ENCODE peak calls at places on chromosome 5, in seven cellular contexts. One of them, this sample, is unnamed. For H3K4me1, the result is how much of the 10 kb centered on the place peaks cover.

GRCh38 chr5:20050262-20050661 is 62.3 kb upstream of the CDH18 start:
- DNase-seq in neural progenitor cell: no peak
- DNase-seq in BE2C: no peak
- DNase-seq in stomach: no peak
- DNase-seq in DND-41: no peak
- DNase-seq in astrocyte: no peak
- DNase-seq in right cardiac atrium: no peak
- DNase-seq in this sample: no peak

GRCh38 chr5:86447362-86447761 is 170.4 kb upstream of the COX7C start:
- DNase-seq in DND-41: no peak
- DNase-seq in BE2C: no peak
- DNase-seq in astrocyte: no peak
- DNase-seq in stomach: no peak
- DNase-seq in neural progenitor cell: no peak
- DNase-seq in right cardiac atrium: no peak
- DNase-seq in this sample: no peak

GRCh38 chr5:219492-219891 is 1.4 kb downstream of the SDHA start:
- DNase-seq in BE2C: no peak
- DNase-seq in neural progenitor cell: peak
- DNase-seq in right cardiac atrium: no peak
- DNase-seq in stomach: no peak
- DNase-seq in astrocyte: peak
- DNase-seq in DND-41: peak
- DNase-seq in this sample: no peak

GRCh38 chr5:53429706-53430105 is 50.7 kb upstream of the FST start:
- DNase-seq in astrocyte: peak
- DNase-seq in DND-41: no peak
- DNase-seq in neural progenitor cell: no peak
- DNase-seq in right cardiac atrium: no peak
- DNase-seq in stomach: no peak
- DNase-seq in BE2C: no peak
- DNase-seq in this sample: no peak

GRCh38 chr5:30100148-30100547 is 1093.3 kb upstream of the CDH6 start:
- DNase-seq in astrocyte: peak
- DNase-seq in right cardiac atrium: no peak
- DNase-seq in BE2C: no peak
- DNase-seq in neural progenitor cell: no peak
- DNase-seq in DND-41: no peak
- DNase-seq in stomach: no peak
- DNase-seq in this sample: no peak

GRCh38 chr5:144156767-144157171 is 13.7 kb downstream of the YIPF5 start:
- DNase-seq in right cardiac atrium: no peak
- DNase-seq in stomach: no peak
- DNase-seq in BE2C: no peak
- DNase-seq in astrocyte: no peak
- DNase-seq in DND-41: no peak
- DNase-seq in neural progenitor cell: no peak
- DNase-seq in this sample: no peak

GRCh38 chr5:52740007-52740406 is 47.7 kb upstream of the ITGA1 start:
- DNase-seq in DND-41: no peak
- DNase-seq in stomach: no peak
- DNase-seq in BE2C: peak
- DNase-seq in neural progenitor cell: no peak
- DNase-seq in astrocyte: no peak
- DNase-seq in right cardiac atrium: no peak
- DNase-seq in this sample: no peak

GRCh38 chr5:59487068-59487686 is 406.3 kb downstream of the PDE4D start:
- DNase-seq in BE2C: no peak
- DNase-seq in right cardiac atrium: no peak
- DNase-seq in DND-41: no peak
- DNase-seq in neural progenitor cell: no peak
- DNase-seq in stomach: no peak
- DNase-seq in astrocyte: no peak
- DNase-seq in this sample: no peak

GRCh38 chr5:111379391-111379816 is 132.9 kb downstream of the STARD4 start:
- DNase-seq in BE2C: peak
- DNase-seq in stomach: no peak
- DNase-seq in DND-41: no peak
- DNase-seq in neural progenitor cell: no peak
- DNase-seq in right cardiac atrium: no peak
- DNase-seq in astrocyte: peak
- DNase-seq in this sample: no peak

GRCh38 chr5:54764691-54765090 is 220.7 kb downstream of the ESM1 start:
- DNase-seq in neural progenitor cell: no peak
- DNase-seq in stomach: no peak
- DNase-seq in DND-41: no peak
- DNase-seq in right cardiac atrium: no peak
- DNase-seq in astrocyte: no peak
- DNase-seq in BE2C: no peak
- DNase-seq in this sample: no peak

GRCh38 chr5:119255571-119256356 is 100.1 kb upstream of the TNFAIP8 start:
- DNase-seq in stomach: no peak
- DNase-seq in right cardiac atrium: no peak
- DNase-seq in neural progenitor cell: no peak
- DNase-seq in DND-41: no peak
- DNase-seq in astrocyte: no peak
- DNase-seq in BE2C: peak
- DNase-seq in this sample: no peak

GRCh38 chr5:181205735-181206401 is 872 bp upstream of the TRIM7 start:
- DNase-seq in BE2C: no peak
- DNase-seq in neural progenitor cell: peak
- DNase-seq in astrocyte: peak
- DNase-seq in right cardiac atrium: peak
- DNase-seq in stomach: no peak
- DNase-seq in DND-41: no peak
- DNase-seq in this sample: no peak

GRCh38 chr5:133256276-133256675 is 204.5 kb downstream of the HSPA4 start:
- DNase-seq in right cardiac atrium: no peak
- DNase-seq in BE2C: no peak
- DNase-seq in astrocyte: no peak
- DNase-seq in stomach: no peak
- DNase-seq in DND-41: no peak
- DNase-seq in neural progenitor cell: no peak
- DNase-seq in this sample: no peak

GRCh38 chr5:139291051-139291450 is 2.5 kb upstream of the MATR3 start:
- DNase-seq in right cardiac atrium: no peak
- DNase-seq in DND-41: no peak
- DNase-seq in stomach: no peak
- DNase-seq in BE2C: no peak
- DNase-seq in neural progenitor cell: no peak
- DNase-seq in astrocyte: no peak
- DNase-seq in this sample: no peak

GRCh38 chr5:53031695-53032096 is 42.5 kb downstream of the ITGA2 start:
- DNase-seq in neural progenitor cell: no peak
- DNase-seq in astrocyte: peak
- DNase-seq in BE2C: no peak
- DNase-seq in stomach: no peak
- DNase-seq in DND-41: peak
- DNase-seq in right cardiac atrium: no peak
- DNase-seq in this sample: no peak

GRCh38 chr5:4947106-4947505 is 193.0 kb upstream of the ADAMTS16 start:
- DNase-seq in BE2C: no peak
- DNase-seq in right cardiac atrium: no peak
- DNase-seq in neural progenitor cell: no peak
- DNase-seq in DND-41: no peak
- DNase-seq in astrocyte: no peak
- DNase-seq in stomach: no peak
- DNase-seq in this sample: no peak

GRCh38 chr5:150142800-150143724 is 12.6 kb downstream of the PDGFRB start:
- DNase-seq in DND-41: no peak
- DNase-seq in stomach: no peak
- DNase-seq in astrocyte: peak
- DNase-seq in BE2C: peak
- DNase-seq in neural progenitor cell: no peak
- DNase-seq in right cardiac atrium: peak
- DNase-seq in this sample: peak

DNA sequence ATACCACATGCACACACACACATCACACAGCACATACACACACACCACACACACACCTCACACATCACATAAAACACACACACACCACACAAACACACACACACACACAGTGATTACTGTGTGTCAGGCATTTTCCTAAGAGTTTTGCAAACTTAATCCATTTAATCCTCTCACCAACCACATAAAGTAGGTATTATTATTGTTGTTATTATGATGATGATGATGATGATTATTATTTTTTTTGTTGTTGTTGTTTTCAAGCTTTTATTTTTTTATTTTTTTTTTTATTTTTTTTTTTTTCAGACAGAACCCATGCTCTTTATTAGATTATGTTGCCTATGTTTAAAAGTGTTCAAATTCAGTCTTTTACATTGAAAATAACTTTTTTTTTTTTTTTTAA is 31.5 kb downstream of the JADE2 start:
- DNase-seq in astrocyte: no peak
- DNase-seq in right cardiac atrium: no peak
- DNase-seq in stomach: no peak
- DNase-seq in BE2C: no peak
- DNase-seq in neural progenitor cell: no peak
- DNase-seq in DND-41: no peak
- DNase-seq in this sample: no peak
- H3K4me1 ChIP-seq in astrocyte: under half
- H3K4me1 ChIP-seq in right cardiac atrium: under half
- H3K4me1 ChIP-seq in stomach: half or more
- H3K4me1 ChIP-seq in BE2C: under half
- H3K4me1 ChIP-seq in neural progenitor cell: under half
- H3K4me1 ChIP-seq in DND-41: under half
- H3K4me1 ChIP-seq in this sample: under half

GRCh38 chr5:88883059-88883565 is at the start of gene MEF2C:
- DNase-seq in right cardiac atrium: peak
- DNase-seq in BE2C: peak
- DNase-seq in stomach: peak
- DNase-seq in DND-41: no peak
- DNase-seq in neural progenitor cell: peak
- DNase-seq in astrocyte: peak
- DNase-seq in this sample: peak
- H3K4me1 ChIP-seq in right cardiac atrium: under half
- H3K4me1 ChIP-seq in BE2C: under half
- H3K4me1 ChIP-seq in stomach: under half
- H3K4me1 ChIP-seq in DND-41: under half
- H3K4me1 ChIP-seq in neural progenitor cell: under half
- H3K4me1 ChIP-seq in astrocyte: under half
- H3K4me1 ChIP-seq in this sample: under half

GRCh38 chr5:2761921-2762488 is 10.5 kb upstream of the IRX2 start:
- DNase-seq in DND-41: peak
- DNase-seq in BE2C: no peak
- DNase-seq in right cardiac atrium: no peak
- DNase-seq in stomach: no peak
- DNase-seq in neural progenitor cell: no peak
- DNase-seq in astrocyte: no peak
- DNase-seq in this sample: no peak
- H3K4me1 ChIP-seq in DND-41: under half
- H3K4me1 ChIP-seq in BE2C: under half
- H3K4me1 ChIP-seq in right cardiac atrium: under half
- H3K4me1 ChIP-seq in stomach: under half
- H3K4me1 ChIP-seq in neural progenitor cell: under half
- H3K4me1 ChIP-seq in astrocyte: under half
- H3K4me1 ChIP-seq in this sample: under half

DNA sequence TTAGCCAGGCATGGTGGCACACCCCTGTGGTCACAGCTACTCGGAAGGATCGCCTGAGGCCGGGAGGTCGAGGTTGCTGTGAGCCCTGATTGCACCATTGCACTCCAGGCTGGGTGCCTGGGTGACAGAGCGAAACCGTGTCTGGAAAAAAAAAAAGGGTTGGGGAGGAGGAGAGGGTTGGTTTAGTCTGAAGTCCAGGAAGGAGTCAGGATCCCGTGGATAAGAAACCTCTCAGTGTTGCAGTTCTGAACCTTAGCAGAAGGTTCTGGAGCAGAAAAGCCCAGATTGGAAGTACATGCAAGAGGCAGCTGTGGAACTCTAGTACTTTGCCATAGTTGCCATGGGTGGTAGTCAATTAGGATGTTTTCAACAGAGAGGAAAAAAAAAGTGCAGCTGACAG is 125.2 kb upstream of the CPEB4 start:
- DNase-seq in astrocyte: no peak
- DNase-seq in stomach: no peak
- DNase-seq in DND-41: no peak
- DNase-seq in right cardiac atrium: no peak
- DNase-seq in neural progenitor cell: no peak
- DNase-seq in BE2C: no peak
- DNase-seq in this sample: no peak
- H3K4me1 ChIP-seq in astrocyte: under half
- H3K4me1 ChIP-seq in stomach: under half
- H3K4me1 ChIP-seq in DND-41: under half
- H3K4me1 ChIP-seq in right cardiac atrium: under half
- H3K4me1 ChIP-seq in neural progenitor cell: under half
- H3K4me1 ChIP-seq in BE2C: under half
- H3K4me1 ChIP-seq in this sample: under half